ENCODE peak calls at places on chromosome 7, in six cellular contexts. S is lower leg skin, T is heart left ventricle, X is osteoblast, J is AG04449, Y is cardiac fibroblast. W is an unnamed sample.

GRCh38 chr7:111532625-111533024 is 29.7 kb downstream of the IMMP2L start:
- DNase-seq in S (no peak), T (peak; percentile 50), X (peak; percentile 30), J (peak; percentile 10), Y (peak; percentile 73), W (no peak)

GRCh38 chr7:7921830-7922229 is 46.8 kb upstream of the GLCCI1 start:
- DNase-seq in S (no peak), T (no peak), X (no peak), J (no peak), Y (no peak), W (no peak)

GRCh38 chr7:47417122-47417480 is 164.8 kb downstream of the TNS3 start:
- DNase-seq in S (peak; percentile 34), T (no peak), X (no peak), J (no peak), Y (no peak), W (no peak)

GRCh38 chr7:51019231-51019844 is 236.6 kb upstream of the GRB10 start:
- DNase-seq in S (peak; percentile 7), T (no peak), X (peak; percentile 94), J (no peak), Y (peak; percentile 79), W (no peak)

GRCh38 chr7:28149291-28150101 is 31.1 kb downstream of the JAZF1 start:
- DNase-seq in S (no peak), T (no peak), X (no peak), J (no peak), Y (no peak), W (no peak)

GRCh38 chr7:110358028-110358427 is 732.9 kb upstream of the LRRN3 start:
- DNase-seq in S (no peak), T (no peak), X (no peak), J (peak; percentile 4), Y (no peak), W (no peak)

GRCh38 chr7:108045669-108046068 is 42.7 kb upstream of the LAMB1 start:
- DNase-seq in S (no peak), T (no peak), X (no peak), J (no peak), Y (peak; percentile 77), W (no peak)

GRCh38 chr7:111558948-111559347 is 3.3 kb downstream of the IMMP2L start:
- DNase-seq in S (no peak), T (no peak), X (no peak), J (no peak), Y (no peak), W (no peak)

GRCh38 chr7:102180727-102181126 is 105.9 kb upstream of the SH2B2 start:
- DNase-seq in S (no peak), T (no peak), X (no peak), J (no peak), Y (no peak), W (no peak)

GRCh38 chr7:38453826-38454225 is 177.3 kb downstream of the AMPH start:
- DNase-seq in S (no peak), T (no peak), X (no peak), J (no peak), Y (no peak), W (no peak)

GRCh38 chr7:18572885-18573284 is 77.3 kb downstream of the HDAC9 start:
- DNase-seq in S (no peak), T (no peak), X (no peak), J (no peak), Y (no peak), W (no peak)

GRCh38 chr7:135385209-135385608 is 124.7 kb downstream of the CNOT4 start:
- DNase-seq in S (no peak), T (peak; percentile 35), X (peak; percentile 66), J (no peak), Y (peak; percentile 86), W (no peak)

GRCh38 chr7:151631149-151631967 is 111.7 kb upstream of the RHEB start:
- DNase-seq in S (no peak), T (no peak), X (peak; percentile 71), J (no peak), Y (no peak), W (no peak)

GRCh38 chr7:32536016-32536415 is 40.7 kb downstream of the AVL9 start:
- DNase-seq in S (no peak), T (no peak), X (no peak), J (no peak), Y (no peak), W (no peak)

GRCh38 chr7:99631311-99632109 is 14.8 kb downstream of the ZSCAN25 start:
- DNase-seq in S (peak; percentile 58), T (peak; percentile 62), X (peak; percentile 67), J (no peak), Y (peak; percentile 14), W (no peak)

GRCh38 chr7:100575206-100575631 is 1.5 kb upstream of the SAP25 start:
- DNase-seq in S (no peak), T (no peak), X (peak; percentile 58), J (no peak), Y (no peak), W (no peak)

GRCh38 chr7:2651336-2651735 is 19.6 kb downstream of the TTYH3 start:
- DNase-seq in S (no peak), T (peak; percentile 48), X (no peak), J (no peak), Y (peak; percentile 38), W (no peak)

DNA sequence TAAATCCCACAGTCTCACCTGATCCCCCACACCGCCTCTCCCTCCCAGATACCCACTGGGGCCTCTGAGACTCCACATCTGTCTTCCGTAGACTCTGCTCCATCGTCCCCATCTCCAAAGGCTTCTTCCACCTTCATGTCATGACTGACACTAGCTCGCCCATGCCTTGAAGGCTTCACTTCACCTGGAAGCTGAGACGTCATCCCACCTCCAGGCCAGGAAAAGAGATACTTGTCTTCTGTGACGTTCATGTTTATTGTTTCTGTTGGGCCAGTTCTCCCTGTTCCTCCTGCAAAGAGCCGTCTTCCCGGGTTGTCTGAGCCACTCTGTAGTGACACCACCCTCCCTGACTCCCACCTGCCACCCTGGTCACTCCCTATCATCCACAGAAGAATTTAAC is 3.6 kb upstream of the ZNF862 start:
- DNase-seq in S (peak; percentile 68), T (peak; percentile 15), X (no peak), J (no peak), Y (no peak), W (no peak)
- TF ChIP-seq CTCF in S (no peak), T (no peak), X (no peak), J (no peak), Y (no peak), W (no peak)

GRCh38 chr7:158327012-158327411 is 260.6 kb downstream of the PTPRN2 start:
- DNase-seq in S (no peak), T (no peak), X (no peak), J (no peak), Y (no peak), W (no peak)

GRCh38 chr7:158324397-158325360 is 262.9 kb downstream of the PTPRN2 start:
- DNase-seq in S (no peak), T (no peak), X (peak; percentile 53), J (no peak), Y (no peak), W (no peak)

GRCh38 chr7:158323741-158324396 is 263.8 kb downstream of the PTPRN2 start:
- DNase-seq in S (no peak), T (no peak), X (no peak), J (no peak), Y (no peak), W (no peak)

GRCh38 chr7:158327571-158328180 is 259.9 kb downstream of the PTPRN2 start:
- DNase-seq in S (no peak), T (no peak), X (peak; percentile 58), J (no peak), Y (no peak), W (no peak)

DNA sequence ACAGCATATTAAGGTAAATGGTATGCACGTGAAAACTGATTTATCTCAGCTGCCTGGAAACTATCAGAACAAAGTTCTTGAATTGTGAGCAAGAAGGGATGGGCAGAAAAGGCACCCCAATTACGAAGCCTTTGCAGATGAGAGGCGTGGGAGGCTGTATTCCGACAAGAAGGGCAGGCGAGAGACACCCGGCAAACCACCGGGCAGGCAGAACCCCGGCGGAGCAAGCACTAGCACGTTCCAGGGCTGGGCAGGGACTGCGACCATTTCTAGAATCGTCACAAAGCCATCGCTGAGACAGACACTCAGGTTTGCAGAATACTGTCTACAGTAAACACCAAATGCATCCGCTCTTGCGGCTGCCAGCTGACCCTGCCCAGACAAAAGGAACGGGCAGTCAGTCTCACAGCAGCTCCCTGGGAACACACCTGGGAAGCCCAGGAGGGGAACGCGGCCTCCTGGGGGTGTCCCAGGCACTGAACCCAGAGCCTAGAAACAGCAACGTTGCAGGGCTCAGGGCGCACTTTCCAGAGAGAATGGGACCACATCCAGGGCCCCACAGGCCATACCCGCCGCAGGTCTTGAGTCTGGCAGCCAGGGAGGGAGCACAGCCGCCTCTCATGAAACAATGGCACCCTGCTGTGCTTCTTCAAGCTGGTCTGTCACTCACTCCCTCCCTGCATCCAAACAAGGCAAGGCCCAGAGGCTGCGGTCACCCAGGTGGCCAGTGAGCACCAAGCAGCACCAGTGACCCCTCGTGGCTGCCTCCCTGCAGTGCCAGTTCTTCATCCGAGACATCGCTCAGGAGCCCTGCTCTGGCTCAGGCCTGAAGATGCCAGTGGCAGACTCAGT is 261.9 kb downstream of the PTPRN2 start:
- DNase-seq in S (no peak), T (no peak), X (peak; percentile 62), J (no peak), Y (no peak), W (no peak)
- TF ChIP-seq CTCF in S (no peak), T (peak; percentile 14), X (no peak), J (no peak), Y (no peak), W (no peak)

GRCh38 chr7:124557587-124557986 is 208.0 kb downstream of the GPR37 start:
- DNase-seq in S (no peak), T (no peak), X (no peak), J (no peak), Y (no peak), W (no peak)
- TF ChIP-seq CTCF in S (no peak), T (no peak), X (no peak), J (no peak), Y (no peak), W (no peak)

GRCh38 chr7:36278767-36279171 is 110.9 kb upstream of the ANLN start:
- DNase-seq in S (no peak), T (no peak), X (peak; percentile 78), J (peak; percentile 59), Y (peak; percentile 75), W (no peak)

GRCh38 chr7:36276428-36277246 is 113.0 kb upstream of the ANLN start:
- DNase-seq in S (no peak), T (no peak), X (no peak), J (no peak), Y (no peak), W (no peak)

GRCh38 chr7:36279251-36279925 is 110.3 kb upstream of the ANLN start:
- DNase-seq in S (no peak), T (no peak), X (no peak), J (no peak), Y (no peak), W (no peak)

GRCh38 chr7:36277247-36277542 is 112.5 kb upstream of the ANLN start:
- DNase-seq in S (no peak), T (no peak), X (no peak), J (no peak), Y (no peak), W (no peak)

GRCh38 chr7:36278069-36278766 is 111.4 kb upstream of the ANLN start:
- DNase-seq in S (no peak), T (no peak), X (no peak), J (no peak), Y (no peak), W (no peak)
- TF ChIP-seq CTCF in S (no peak), T (no peak), X (no peak), J (no peak), Y (no peak), W (no peak)

W was measured in AG09319.